ENCODE peak calls at places on chromosomes 3 and 15, in eight cellular contexts. F, B, A, Y, N, H, M and D are unnamed samples.

GRCh38 chr3:38003817-38004414 is 13.3 kb downstream of the VILL start:
- DNase-seq in F (no peak), B (no peak), A (peak), Y (peak), N (no peak), H (no peak), M (no peak), D (no peak)

GRCh38 chr15:72796210-72796514 is 12.6 kb upstream of the ADPGK start:
- DNase-seq in F (no peak), B (peak), A (no peak), Y (no peak), N (no peak), H (no peak), M (no peak), D (no peak)

GRCh38 chr3:8153778-8154177 is 347.8 kb upstream of the LMCD1 start:
- DNase-seq in F (no peak), B (no peak), A (no peak), Y (no peak), N (no peak), H (no peak), M (no peak), D (no peak)

GRCh38 chr3:4757056-4757948 is 221.9 kb upstream of the BHLHE40 start:
- DNase-seq in F (no peak), B (no peak), A (no peak), Y (no peak), N (no peak), H (peak), M (no peak), D (no peak)

GRCh38 chr3:163943664-163944063 is 1134.6 kb downstream of the SI start:
- DNase-seq in F (no peak), B (no peak), A (no peak), Y (no peak), N (no peak), H (no peak), M (no peak), D (no peak)

GRCh38 chr15:85707519-85708338 is 87.0 kb downstream of the KLHL25 start:
- DNase-seq in F (peak), B (no peak), A (no peak), Y (no peak), N (peak), H (no peak), M (no peak), D (no peak)

GRCh38 chr3:164741869-164742268 is 336.4 kb downstream of the SI start:
- DNase-seq in F (no peak), B (no peak), A (no peak), Y (no peak), N (no peak), H (no peak), M (no peak), D (no peak)

GRCh38 chr3:116028157-116028556 is 404.8 kb downstream of the GAP43 start:
- DNase-seq in F (no peak), B (no peak), A (no peak), Y (no peak), N (no peak), H (no peak), M (no peak), D (no peak)

GRCh38 chr3:14875411-14876175 is 56.8 kb downstream of the FGD5 start:
- DNase-seq in F (no peak), B (no peak), A (no peak), Y (no peak), N (no peak), H (no peak), M (no peak), D (no peak)

GRCh38 chr3:153138267-153139210 is 23.5 kb upstream of the RAP2B start:
- DNase-seq in F (peak), B (peak), A (no peak), Y (peak), N (peak), H (peak), M (peak), D (peak)

GRCh38 chr15:85408270-85408746 is 27.9 kb downstream of the AKAP13 start:
- DNase-seq in F (no peak), B (no peak), A (no peak), Y (no peak), N (no peak), H (no peak), M (no peak), D (no peak)

GRCh38 chr3:42735609-42736008 is 33.0 kb upstream of the HHATL start:
- DNase-seq in F (no peak), B (no peak), A (no peak), Y (no peak), N (no peak), H (no peak), M (no peak), D (peak)

GRCh38 chr15:64096486-64097431 is 977 bp downstream of the SNX1 start:
- DNase-seq in F (no peak), B (peak), A (no peak), Y (no peak), N (peak), H (no peak), M (peak), D (no peak)

GRCh38 chr15:64092864-64093626 is 593 bp downstream of the CIAO2A start:
- DNase-seq in F (peak), B (peak), A (peak), Y (peak), N (peak), H (peak), M (peak), D (no peak)

GRCh38 chr15:64093627-64094417 is at the start of gene CIAO2A:
- DNase-seq in F (peak), B (peak), A (peak), Y (peak), N (peak), H (peak), M (peak), D (peak)

GRCh38 chr15:64095431-64095794 is 369 bp upstream of the SNX1 start:
- DNase-seq in F (no peak), B (no peak), A (no peak), Y (no peak), N (no peak), H (no peak), M (no peak), D (no peak)

GRCh38 chr15:64095795-64096485 is at the start of gene SNX1:
- DNase-seq in F (peak), B (peak), A (peak), Y (peak), N (peak), H (peak), M (peak), D (peak)
- TF ChIP-seq CTCF in F (no peak), B (no peak), A (no peak), Y (peak), N (no peak), H (no peak), M (no peak), D (no peak)

DNA sequence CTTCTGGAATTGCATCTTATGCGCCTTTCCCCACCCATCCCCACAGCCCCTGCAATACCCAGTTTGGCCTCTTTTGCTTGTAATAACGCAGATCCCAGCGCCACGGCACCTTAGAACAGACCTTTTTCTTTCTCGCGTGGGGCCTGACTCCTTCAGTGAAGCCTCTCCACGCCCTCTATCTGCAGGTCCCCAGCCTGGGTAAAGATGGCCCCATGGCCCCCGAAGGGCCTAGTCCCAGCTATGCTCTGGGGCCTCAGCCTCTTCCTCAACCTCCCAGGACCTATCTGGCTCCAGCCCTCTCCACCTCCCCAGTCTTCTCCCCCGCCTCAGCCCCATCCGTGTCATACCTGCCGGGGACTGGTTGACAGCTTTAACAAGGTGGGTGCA is 594 bp downstream of the CRELD1 start:
- DNase-seq in F (no peak), B (no peak), A (no peak), Y (no peak), N (no peak), H (no peak), M (no peak), D (no peak)
- H3K27ac ChIP-seq in F (peak), B (peak), A (peak), Y (peak), N (peak), H (peak), M (peak), D (peak)

DNA sequence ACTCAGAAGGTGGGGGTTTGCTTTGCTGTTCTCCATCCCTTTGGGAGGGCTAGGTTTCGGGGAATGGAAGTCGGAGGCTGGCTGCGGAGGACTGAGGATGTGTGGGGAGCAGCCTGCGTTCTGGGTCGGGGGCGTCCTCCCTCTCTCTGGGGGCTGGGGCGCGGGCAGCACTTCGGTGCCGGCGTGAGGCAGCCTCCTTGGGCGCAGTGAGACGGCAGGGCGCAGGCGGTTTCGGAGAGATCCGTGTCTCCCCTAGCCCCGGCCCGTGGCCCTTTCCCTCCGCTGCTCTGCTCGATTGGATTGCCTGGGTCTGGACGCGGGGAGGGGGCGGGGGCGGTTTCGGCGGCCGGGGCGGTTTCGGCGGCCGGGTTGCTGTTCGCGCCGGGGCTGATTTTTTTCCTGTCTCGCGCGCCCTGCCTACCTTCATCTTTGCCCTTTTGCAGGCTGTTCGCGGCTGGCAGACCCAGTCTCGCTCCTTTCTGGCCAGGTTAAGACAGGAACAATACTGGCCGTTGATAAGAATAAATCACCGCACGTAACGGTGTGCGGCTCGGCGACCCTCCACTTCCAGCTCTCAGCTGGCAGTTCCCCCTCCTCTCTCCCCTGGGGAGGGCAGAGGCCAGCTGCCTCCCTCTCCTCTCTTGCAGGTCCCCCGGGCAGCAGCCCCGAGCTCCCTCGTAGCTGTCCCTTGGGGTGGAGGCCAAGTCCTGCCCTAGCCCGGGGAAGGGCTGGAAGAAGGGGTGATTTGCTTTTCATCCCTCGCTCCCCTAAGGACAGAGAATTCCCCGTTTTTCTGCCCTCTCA is 1.6 kb downstream of the PTPRG start:
- DNase-seq in F (peak), B (no peak), A (peak), Y (peak), N (peak), H (no peak), M (peak), D (peak)
- H3K4me3 ChIP-seq in F (peak), B (no peak), A (peak), Y (peak), N (peak), H (peak), M (peak), D (peak)

GRCh38 chr3:148379763-148380162 is 317.9 kb upstream of the AGTR1 start:
- DNase-seq in F (peak), B (peak), A (no peak), Y (no peak), N (peak), H (peak), M (peak), D (no peak)
- TF ChIP-seq CTCF in F (peak), B (peak), A (peak), Y (peak), N (peak), H (no peak), M (peak), D (no peak)